ENCODE peak calls at places on chromosome 17, in seven cellular contexts. L, M, K, O, X, W and D are unnamed samples.
A peak's percentile ranks its signal among the peaks of the same experiment; 100 is the strongest.

GRCh38 chr17:70187383-70187782 is 18.1 kb downstream of the KCNJ2 start:
- DNase-seq in L (peak; percentile 81), M (no peak), K (no peak), O (no peak), X (no peak), W (peak; percentile 48), D (no peak)

GRCh38 chr17:38719284-38719942 is 10.7 kb upstream of the CISD3 start:
- DNase-seq in L (no peak), M (peak; percentile 93), K (no peak), O (no peak), X (no peak), W (no peak), D (no peak)

GRCh38 chr17:44829558-44830358 is at the start of gene GJC1:
- DNase-seq in L (no peak), M (peak; percentile 58), K (peak; percentile 69), O (no peak), X (no peak), W (peak; percentile 15), D (peak; percentile 61)

GRCh38 chr17:34542700-34543336 is 36.6 kb upstream of the TMEM132E start:
- DNase-seq in L (peak; percentile 14), M (peak; percentile 68), K (peak; percentile 43), O (no peak), X (no peak), W (peak; percentile 8), D (peak; percentile 42)

GRCh38 chr17:50129303-50129945 is 536 bp downstream of the SAMD14 start:
- DNase-seq in L (no peak), M (peak; percentile 60), K (peak; percentile 66), O (no peak), X (peak; percentile 26), W (peak; percentile 63), D (peak; percentile 56)

GRCh38 chr17:41367426-41368075 is 2.1 kb downstream of the KRT33B start:
- DNase-seq in L (peak; percentile 23), M (no peak), K (no peak), O (no peak), X (no peak), W (peak; percentile 83), D (no peak)

GRCh38 chr17:2061441-2061797 is 6.5 kb downstream of the HIC1 start:
- DNase-seq in L (no peak), M (no peak), K (no peak), O (no peak), X (peak; percentile 11), W (no peak), D (no peak)

GRCh38 chr17:17551361-17551760 is 40.1 kb downstream of the PEMT start:
- DNase-seq in L (no peak), M (no peak), K (no peak), O (no peak), X (no peak), W (no peak), D (no peak)

GRCh38 chr17:72345536-72345935 is 224.7 kb downstream of the SOX9 start:
- DNase-seq in L (no peak), M (no peak), K (no peak), O (no peak), X (no peak), W (no peak), D (no peak)

GRCh38 chr17:75178453-75178852 is 4.3 kb downstream of the SUMO2 start:
- DNase-seq in L (no peak), M (no peak), K (no peak), O (no peak), X (no peak), W (no peak), D (no peak)

GRCh38 chr17:20072692-20072992 is 63.5 kb downstream of the SPECC1 start:
- DNase-seq in L (no peak), M (no peak), K (no peak), O (no peak), X (no peak), W (no peak), D (no peak)

GRCh38 chr17:2710075-2710803 is 1.3 kb downstream of the CLUH start:
- DNase-seq in L (peak; percentile 28), M (no peak), K (no peak), O (no peak), X (no peak), W (no peak), D (no peak)

GRCh38 chr17:47707884-47708283 is 13.9 kb downstream of the TBKBP1 start:
- DNase-seq in L (no peak), M (no peak), K (no peak), O (no peak), X (no peak), W (no peak), D (no peak)

GRCh38 chr17:47705536-47706481 is 11.8 kb downstream of the TBKBP1 start:
- DNase-seq in L (no peak), M (no peak), K (no peak), O (no peak), X (no peak), W (no peak), D (no peak)

GRCh38 chr17:47708312-47708863 is 14.4 kb downstream of the TBKBP1 start:
- DNase-seq in L (no peak), M (no peak), K (no peak), O (no peak), X (no peak), W (no peak), D (no peak)

GRCh38 chr17:47708864-47709541 is 15.0 kb downstream of the TBKBP1 start:
- DNase-seq in L (peak; percentile 43), M (peak; percentile 63), K (no peak), O (no peak), X (peak; percentile 53), W (no peak), D (no peak)

DNA sequence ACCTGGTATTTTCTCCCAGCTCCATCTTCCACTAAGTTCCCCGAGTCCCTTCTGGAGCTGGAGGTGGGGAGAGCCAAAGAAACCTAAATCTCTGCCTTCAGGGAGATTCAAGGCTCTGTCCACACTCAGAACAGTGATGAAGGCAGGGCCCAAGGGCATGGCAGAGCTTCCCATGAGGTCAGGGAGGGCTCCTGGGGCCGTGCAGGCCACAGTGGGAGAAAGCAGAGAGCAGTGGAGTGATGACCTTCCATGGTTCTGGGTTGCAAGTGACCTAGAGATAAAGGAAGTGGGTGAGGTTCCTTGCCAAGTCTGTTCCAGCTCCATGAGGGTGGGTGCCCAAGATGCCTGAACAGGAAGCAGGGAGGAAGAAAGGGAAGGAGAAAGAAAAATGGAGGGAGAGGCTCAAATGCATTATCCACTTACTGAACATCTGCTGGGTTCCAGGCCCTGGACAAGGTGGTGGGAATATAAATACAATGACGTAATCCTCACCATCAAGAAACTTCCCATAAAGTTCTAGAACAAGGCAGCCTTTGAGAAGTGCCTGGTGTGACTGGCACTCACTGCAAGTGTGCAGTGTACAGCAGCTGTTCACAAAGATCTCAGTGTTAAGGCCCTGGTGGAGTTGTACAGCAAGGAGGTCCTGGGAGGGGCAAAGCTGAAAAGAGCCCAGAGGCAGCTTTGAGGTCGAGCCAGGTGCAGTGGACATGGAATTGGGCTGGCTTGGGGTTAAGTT is 13.3 kb downstream of the TBKBP1 start:
- DNase-seq in L (no peak), M (no peak), K (no peak), O (no peak), X (no peak), W (peak; percentile 6), D (no peak)
- TF ChIP-seq CTCF in L (no peak), M (no peak), K (no peak), O (no peak), X (no peak), W (no peak), D (no peak)

DNA sequence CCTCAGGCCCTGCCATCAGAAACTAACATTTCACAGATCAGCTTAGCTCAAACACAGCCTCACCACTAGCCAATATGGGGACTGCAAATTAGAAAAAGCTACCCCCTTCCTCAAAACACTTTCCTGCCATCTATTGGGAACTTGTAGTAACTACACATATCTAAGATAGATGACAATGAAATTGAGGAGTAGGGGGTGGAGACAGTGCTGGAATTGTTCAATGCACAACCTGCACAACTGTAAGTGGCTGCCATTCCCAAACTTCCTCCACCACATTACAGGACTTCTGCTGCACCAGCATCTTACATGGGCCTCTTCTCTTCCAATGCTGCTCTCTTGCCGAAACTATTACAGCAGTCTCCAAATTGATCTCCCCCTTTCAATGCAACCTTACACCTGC is 21.8 kb downstream of the AIPL1 start:
- DNase-seq in L (peak; percentile 47), M (no peak), K (peak; percentile 69), O (no peak), X (no peak), W (peak; percentile 43), D (peak; percentile 60)
- TF ChIP-seq CTCF in L (peak; percentile 54), M (peak; percentile 69), K (no peak), O (peak; percentile 44), X (peak; percentile 18), W (peak; percentile 60), D (peak; percentile 41)

DNA sequence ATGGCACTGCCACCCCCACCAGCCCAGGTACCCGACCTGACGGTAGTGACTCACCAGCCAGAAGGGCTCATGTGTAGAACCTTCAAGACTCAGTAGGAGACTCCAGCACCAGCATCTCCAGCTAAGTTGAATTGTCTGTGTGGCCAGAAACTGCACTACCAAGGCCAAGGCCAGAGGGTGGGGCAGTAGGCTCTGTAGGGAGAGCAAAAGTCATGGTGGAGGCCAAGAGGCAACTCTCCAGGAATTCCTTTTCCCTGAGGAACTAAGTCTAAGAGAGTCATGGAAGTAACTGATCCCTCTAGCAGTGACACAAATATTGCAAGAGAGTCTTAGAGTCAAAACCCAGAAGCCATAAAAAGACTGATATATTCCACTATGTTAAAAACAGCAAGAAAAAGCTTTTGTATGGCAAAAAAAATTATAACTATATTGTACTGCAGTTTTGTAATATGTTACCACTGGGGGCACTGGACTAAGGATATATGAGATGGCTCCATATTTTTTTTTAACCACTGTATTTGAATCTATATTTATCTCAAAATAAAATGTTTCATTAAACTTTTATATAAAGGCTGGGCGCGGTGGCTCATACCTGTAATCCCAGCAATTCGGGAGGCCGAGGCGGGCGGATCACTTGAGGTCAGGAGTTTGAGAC is 30.2 kb upstream of the GUCY2D start:
- DNase-seq in L (peak; percentile 9), M (peak; percentile 24), K (no peak), O (no peak), X (no peak), W (no peak), D (no peak)
- TF ChIP-seq CTCF in L (peak; percentile 28), M (no peak), K (no peak), O (no peak), X (no peak), W (peak; percentile 34), D (no peak)

GRCh38 chr17:4559851-4560820 is at the start of gene GGT6:
- DNase-seq in L (no peak), M (no peak), K (no peak), O (no peak), X (peak; percentile 98), W (no peak), D (no peak)

GRCh38 chr17:4559139-4559791 is 1.1 kb downstream of the GGT6 start:
- DNase-seq in L (no peak), M (no peak), K (no peak), O (no peak), X (peak; percentile 66), W (no peak), D (no peak)

GRCh38 chr17:4558311-4558972 is 1.9 kb downstream of the GGT6 start:
- DNase-seq in L (no peak), M (no peak), K (no peak), O (no peak), X (peak; percentile 15), W (no peak), D (no peak)

GRCh38 chr17:4562000-4562969 is 1.9 kb upstream of the GGT6 start:
- DNase-seq in L (no peak), M (no peak), K (no peak), O (no peak), X (no peak), W (peak; percentile 32), D (no peak)

DNA sequence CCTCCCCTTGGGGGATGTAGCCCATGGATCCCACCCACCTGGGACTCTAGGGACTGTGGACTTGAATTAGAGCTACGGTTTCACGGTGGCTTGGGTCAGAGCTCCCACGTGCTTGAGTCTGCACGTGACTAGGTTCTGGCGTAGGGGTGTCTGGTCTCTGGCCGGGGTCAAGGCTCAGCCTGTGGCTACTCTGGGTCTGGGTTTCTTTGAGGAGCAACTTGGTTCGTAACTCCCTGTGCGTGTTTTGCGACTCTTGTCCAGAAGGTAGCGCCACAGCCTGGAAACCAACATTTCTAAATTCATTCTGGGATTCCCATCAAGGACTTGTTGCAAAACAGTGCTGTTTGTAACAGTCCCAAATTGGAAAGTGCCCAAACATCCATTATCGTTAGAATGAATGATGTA is 462 bp upstream of the GGT6 start:
- DNase-seq in L (peak; percentile 42), M (peak; percentile 74), K (no peak), O (no peak), X (no peak), W (peak; percentile 20), D (no peak)
- TF ChIP-seq CTCF in L (peak; percentile 22), M (peak; percentile 58), K (no peak), O (no peak), X (no peak), W (no peak), D (no peak)